ENCODE peak calls at places on chromosomes 6 and 20, in nine cellular contexts. P is body of pancreas; T is choroid plexus epithelial cell; I is CD8-positive, alpha-beta memory T cell; D is WERI-Rb-1; H is AG04450; E is breast epithelium; C is heart left ventricle; S is fibroblast of pulmonary artery. L is an unnamed sample.

GRCh38 chr6:90891338-90891715 is 304.5 kb upstream of the MAP3K7 start:
- DNase-seq in P (no peak), T (no peak), I (no peak), D (no peak), H (no peak), E (no peak), C (no peak), S (no peak), L (no peak)

GRCh38 chr6:146857180-146857959 is 258.6 kb downstream of the ADGB start:
- DNase-seq in P (peak; percentile 85), T (peak; percentile 93), I (peak; percentile 55), D (peak; percentile 70), H (peak; percentile 81), E (peak; percentile 66), C (peak; percentile 87), S (peak; percentile 94), L (peak; percentile 93)

GRCh38 chr6:146990821-146991798 is 213.1 kb upstream of the STXBP5 start:
- DNase-seq in P (no peak), T (peak; percentile 81), I (no peak), D (no peak), H (no peak), E (no peak), C (no peak), S (peak; percentile 88), L (no peak)

GRCh38 chr20:31708839-31709534 is 13.7 kb downstream of the BCL2L1 start:
- DNase-seq in P (peak; percentile 61), T (no peak), I (no peak), D (no peak), H (no peak), E (no peak), C (no peak), S (no peak), L (no peak)

GRCh38 chr6:119495230-119495683 is 145.7 kb upstream of the MAN1A1 start:
- DNase-seq in P (peak; percentile 85), T (no peak), I (no peak), D (peak; percentile 38), H (no peak), E (no peak), C (peak; percentile 18), S (no peak), L (no peak)

GRCh38 chr20:31260326-31260932 is 3.0 kb downstream of the DEFB115 start:
- DNase-seq in P (no peak), T (peak; percentile 5), I (no peak), D (peak; percentile 17), H (no peak), E (no peak), C (no peak), S (no peak), L (peak; percentile 77)

GRCh38 chr6:128731249-128732165 is 151.4 kb upstream of the LAMA2 start:
- DNase-seq in P (peak; percentile 4), T (peak; percentile 77), I (no peak), D (peak; percentile 11), H (peak; percentile 27), E (no peak), C (peak; percentile 19), S (peak; percentile 75), L (peak; percentile 41)

GRCh38 chr6:167707686-167708500 is 118.8 kb upstream of the AFDN start:
- DNase-seq in P (peak; percentile 22), T (no peak), I (no peak), D (no peak), H (no peak), E (no peak), C (no peak), S (no peak), L (no peak)

GRCh38 chr6:113879186-113880096 is 22.3 kb downstream of the MARCKS start:
- DNase-seq in P (peak; percentile 78), T (peak; percentile 91), I (no peak), D (peak; percentile 60), H (no peak), E (peak; percentile 27), C (peak; percentile 43), S (peak; percentile 85), L (peak; percentile 62)

GRCh38 chr6:28729501-28730402 is 194.0 kb downstream of the TRIM27 start:
- DNase-seq in P (no peak), T (no peak), I (no peak), D (no peak), H (no peak), E (no peak), C (no peak), S (peak; percentile 17), L (no peak)
- H3K4me3 ChIP-seq in P (peak overlapping the region; percentile 23), T (no peak overlapping the region), I (no peak overlapping the region), D (no peak overlapping the region), H (peak overlapping the region; percentile 78), E (peak overlapping the region; percentile 57), C (peak overlapping the region; percentile 55), S (peak overlapping the region; percentile 75), L (peak overlapping the region; percentile 69)

GRCh38 chr6:36598326-36598725 is 4.2 kb downstream of the SRSF3 start:
- DNase-seq in P (no peak), T (no peak), I (no peak), D (no peak), H (no peak), E (no peak), C (no peak), S (no peak), L (no peak)
- H3K4me3 ChIP-seq in P (no peak overlapping the region), T (peak overlapping the region; percentile 91), I (peak overlapping the region; percentile 52), D (no peak overlapping the region), H (peak overlapping the region; percentile 74), E (peak overlapping the region; percentile 72), C (peak overlapping the region; percentile 64), S (peak overlapping the region; percentile 97), L (no peak overlapping the region)

GRCh38 chr6:17983712-17984111 is 3.7 kb downstream of the KIF13A start:
- DNase-seq in P (no peak), T (no peak), I (no peak), D (no peak), H (no peak), E (no peak), C (no peak), S (no peak), L (no peak)
- H3K4me3 ChIP-seq in P (no peak overlapping the region), T (no peak overlapping the region), I (no peak overlapping the region), D (no peak overlapping the region), H (no peak overlapping the region), E (peak overlapping the region; percentile 0), C (peak overlapping the region; percentile 97), S (no peak overlapping the region), L (no peak overlapping the region)

GRCh38 chr20:4815618-4816017 is 93.9 kb downstream of the PRND start:
- DNase-seq in P (no peak), T (no peak), I (no peak), D (no peak), H (no peak), E (no peak), C (no peak), S (no peak), L (peak; percentile 53)
- H3K4me3 ChIP-seq in P (no peak overlapping the region), T (no peak overlapping the region), I (peak overlapping the region; percentile 78), D (no peak overlapping the region), H (no peak overlapping the region), E (no peak overlapping the region), C (no peak overlapping the region), S (no peak overlapping the region), L (peak overlapping the region; percentile 66)

DNA sequence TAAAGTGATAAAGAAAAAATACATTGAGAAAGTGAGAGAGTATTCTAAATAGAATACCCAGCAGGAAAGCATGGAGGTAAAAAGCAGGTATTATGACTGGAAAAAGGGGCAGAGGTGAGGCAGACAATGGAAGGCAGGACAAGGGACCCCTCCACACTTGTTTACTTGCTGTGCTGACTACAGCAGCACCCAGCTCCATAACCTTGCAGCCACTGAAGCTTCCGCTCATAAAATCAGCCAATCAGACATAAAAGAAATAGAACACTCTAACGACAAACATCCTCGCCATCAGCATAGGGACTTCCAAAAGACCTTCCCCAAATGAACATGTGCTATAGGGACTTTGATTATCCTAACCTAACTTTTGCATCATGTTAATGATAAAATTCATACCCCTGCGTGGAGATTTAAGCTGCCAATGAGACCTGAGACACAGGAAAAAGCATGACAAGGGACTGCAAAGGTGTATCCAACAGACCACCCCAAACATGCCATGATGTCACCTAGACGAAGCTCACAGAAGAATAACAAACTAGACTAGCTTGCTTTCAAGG is 120.1 kb downstream of the HFE start:
- DNase-seq in P (no peak), T (no peak), I (no peak), D (no peak), H (no peak), E (no peak), C (no peak), S (no peak), L (no peak)
- H3K4me3 ChIP-seq in P (no peak overlapping the region), T (no peak overlapping the region), I (no peak overlapping the region), D (no peak overlapping the region), H (no peak overlapping the region), E (no peak overlapping the region), C (no peak overlapping the region), S (no peak overlapping the region), L (no peak overlapping the region)

GRCh38 chr6:30480536-30481156 is 8.7 kb upstream of the HLA-E start:
- DNase-seq in P (no peak), T (peak; percentile 21), I (peak; percentile 79), D (no peak), H (no peak), E (no peak), C (no peak), S (no peak), L (no peak)
- H3K4me3 ChIP-seq in P (no peak overlapping the region), T (no peak overlapping the region), I (no peak overlapping the region), D (no peak overlapping the region), H (no peak overlapping the region), E (no peak overlapping the region), C (no peak overlapping the region), S (no peak overlapping the region), L (no peak overlapping the region)